ENCODE peak calls at places on chromosomes 6 and 20, in seven cellular contexts. One of them, this sample, is unnamed.

GRCh38 chr20:16647875-16648597 is 74.8 kb upstream of the KIF16B start:
- DNase-seq in HEK293T: no peak
- DNase-seq in ureter: no peak
- DNase-seq in sigmoid colon: no peak
- DNase-seq in GM20000: no peak
- DNase-seq in neural crest cell: no peak
- DNase-seq in activated CD4-positive, alpha-beta T cell treated with anti-CD3 and anti-CD28 coated beads, Interleukin-2, amount 10 ng/mL, durations not matched to agents 7 days and 5 days: no peak
- DNase-seq in this sample: no peak

GRCh38 chr20:5835870-5836269 is 85.7 kb downstream of the SHLD1 start:
- DNase-seq in HEK293T: no peak
- DNase-seq in ureter: no peak
- DNase-seq in sigmoid colon: no peak
- DNase-seq in GM20000: peak
- DNase-seq in neural crest cell: no peak
- DNase-seq in activated CD4-positive, alpha-beta T cell treated with anti-CD3 and anti-CD28 coated beads, Interleukin-2, amount 10 ng/mL, durations not matched to agents 7 days and 5 days: no peak
- DNase-seq in this sample: no peak

GRCh38 chr6:56524891-56525703 is 117.6 kb downstream of the DST start:
- DNase-seq in HEK293T: no peak
- DNase-seq in ureter: no peak
- DNase-seq in sigmoid colon: no peak
- DNase-seq in GM20000: no peak
- DNase-seq in neural crest cell: no peak
- DNase-seq in activated CD4-positive, alpha-beta T cell treated with anti-CD3 and anti-CD28 coated beads, Interleukin-2, amount 10 ng/mL, durations not matched to agents 7 days and 5 days: no peak
- DNase-seq in this sample: peak

GRCh38 chr20:43973231-43973630 is 58.6 kb downstream of the TOX2 start:
- DNase-seq in HEK293T: no peak
- DNase-seq in ureter: no peak
- DNase-seq in sigmoid colon: no peak
- DNase-seq in GM20000: no peak
- DNase-seq in neural crest cell: no peak
- DNase-seq in activated CD4-positive, alpha-beta T cell treated with anti-CD3 and anti-CD28 coated beads, Interleukin-2, amount 10 ng/mL, durations not matched to agents 7 days and 5 days: no peak
- DNase-seq in this sample: no peak

GRCh38 chr6:30480536-30481156 is 8.7 kb upstream of the HLA-E start:
- DNase-seq in HEK293T: no peak
- DNase-seq in ureter: no peak
- DNase-seq in sigmoid colon: no peak
- DNase-seq in GM20000: no peak
- DNase-seq in neural crest cell: no peak
- DNase-seq in activated CD4-positive, alpha-beta T cell treated with anti-CD3 and anti-CD28 coated beads, Interleukin-2, amount 10 ng/mL, durations not matched to agents 7 days and 5 days: peak
- DNase-seq in this sample: no peak

GRCh38 chr6:70363741-70364493 is 49.4 kb upstream of the FAM135A start:
- DNase-seq in HEK293T: no peak
- DNase-seq in ureter: no peak
- DNase-seq in sigmoid colon: no peak
- DNase-seq in GM20000: no peak
- DNase-seq in neural crest cell: no peak
- DNase-seq in activated CD4-positive, alpha-beta T cell treated with anti-CD3 and anti-CD28 coated beads, Interleukin-2, amount 10 ng/mL, durations not matched to agents 7 days and 5 days: no peak
- DNase-seq in this sample: no peak

GRCh38 chr6:54907316-54907715 is 60.7 kb downstream of the FAM83B start:
- DNase-seq in HEK293T: no peak
- DNase-seq in ureter: no peak
- DNase-seq in sigmoid colon: no peak
- DNase-seq in GM20000: peak
- DNase-seq in neural crest cell: no peak
- DNase-seq in activated CD4-positive, alpha-beta T cell treated with anti-CD3 and anti-CD28 coated beads, Interleukin-2, amount 10 ng/mL, durations not matched to agents 7 days and 5 days: no peak
- DNase-seq in this sample: no peak

GRCh38 chr6:25954756-25955155 is 7.8 kb upstream of the TRIM38 start:
- DNase-seq in HEK293T: no peak
- DNase-seq in ureter: no peak
- DNase-seq in sigmoid colon: no peak
- DNase-seq in GM20000: no peak
- DNase-seq in neural crest cell: no peak
- DNase-seq in activated CD4-positive, alpha-beta T cell treated with anti-CD3 and anti-CD28 coated beads, Interleukin-2, amount 10 ng/mL, durations not matched to agents 7 days and 5 days: no peak
- DNase-seq in this sample: no peak

GRCh38 chr20:49647509-49647908 is 66.2 kb downstream of the B4GALT5 start:
- DNase-seq in HEK293T: no peak
- DNase-seq in ureter: no peak
- DNase-seq in sigmoid colon: no peak
- DNase-seq in GM20000: no peak
- DNase-seq in neural crest cell: no peak
- DNase-seq in activated CD4-positive, alpha-beta T cell treated with anti-CD3 and anti-CD28 coated beads, Interleukin-2, amount 10 ng/mL, durations not matched to agents 7 days and 5 days: no peak
- DNase-seq in this sample: peak

GRCh38 chr20:57621426-57622200 is 1.4 kb upstream of the ZBP1 start:
- DNase-seq in HEK293T: no peak
- DNase-seq in ureter: no peak
- DNase-seq in sigmoid colon: no peak
- DNase-seq in GM20000: no peak
- DNase-seq in neural crest cell: no peak
- DNase-seq in activated CD4-positive, alpha-beta T cell treated with anti-CD3 and anti-CD28 coated beads, Interleukin-2, amount 10 ng/mL, durations not matched to agents 7 days and 5 days: no peak
- DNase-seq in this sample: no peak

GRCh38 chr6:95185874-95186273 is 391.5 kb upstream of the MANEA start:
- DNase-seq in HEK293T: no peak
- DNase-seq in ureter: no peak
- DNase-seq in sigmoid colon: no peak
- DNase-seq in GM20000: no peak
- DNase-seq in neural crest cell: no peak
- DNase-seq in activated CD4-positive, alpha-beta T cell treated with anti-CD3 and anti-CD28 coated beads, Interleukin-2, amount 10 ng/mL, durations not matched to agents 7 days and 5 days: no peak
- DNase-seq in this sample: no peak

GRCh38 chr6:18081025-18081668 is 41.3 kb downstream of the NHLRC1 start:
- DNase-seq in HEK293T: no peak
- DNase-seq in ureter: no peak
- DNase-seq in sigmoid colon: no peak
- DNase-seq in GM20000: no peak
- DNase-seq in neural crest cell: no peak
- DNase-seq in activated CD4-positive, alpha-beta T cell treated with anti-CD3 and anti-CD28 coated beads, Interleukin-2, amount 10 ng/mL, durations not matched to agents 7 days and 5 days: no peak
- DNase-seq in this sample: no peak

GRCh38 chr6:165308926-165309731 is at the start of gene C6orf118:
- DNase-seq in HEK293T: peak
- DNase-seq in ureter: peak
- DNase-seq in sigmoid colon: peak
- DNase-seq in GM20000: no peak
- DNase-seq in neural crest cell: peak
- DNase-seq in activated CD4-positive, alpha-beta T cell treated with anti-CD3 and anti-CD28 coated beads, Interleukin-2, amount 10 ng/mL, durations not matched to agents 7 days and 5 days: no peak
- DNase-seq in this sample: peak

GRCh38 chr6:21739838-21740237 is 146.3 kb downstream of the SOX4 start:
- DNase-seq in HEK293T: no peak
- DNase-seq in ureter: no peak
- DNase-seq in sigmoid colon: no peak
- DNase-seq in GM20000: no peak
- DNase-seq in neural crest cell: no peak
- DNase-seq in activated CD4-positive, alpha-beta T cell treated with anti-CD3 and anti-CD28 coated beads, Interleukin-2, amount 10 ng/mL, durations not matched to agents 7 days and 5 days: no peak
- DNase-seq in this sample: no peak

GRCh38 chr6:170423030-170423429 is 116.5 kb downstream of the FAM120B start:
- DNase-seq in HEK293T: no peak
- DNase-seq in ureter: no peak
- DNase-seq in sigmoid colon: no peak
- DNase-seq in GM20000: peak
- DNase-seq in neural crest cell: no peak
- DNase-seq in activated CD4-positive, alpha-beta T cell treated with anti-CD3 and anti-CD28 coated beads, Interleukin-2, amount 10 ng/mL, durations not matched to agents 7 days and 5 days: no peak
- DNase-seq in this sample: no peak